ENCODE peak calls at places on chromosomes 7 and 10, in nine cellular contexts. L, V, I, A, R, Q, T, S and X are unnamed samples.

GRCh38 chr7:8078418-8078817 is 109.8 kb downstream of the GLCCI1 start:
- DNase-seq in Q (no peak), L (no peak), A (no peak), V (no peak), R (no peak), I (no peak), T (no peak), S (no peak), X (no peak)

GRCh38 chr10:43060291-43060690 is 16.6 kb upstream of the RET start:
- DNase-seq in R (no peak), L (no peak), S (peak; percentile 78), T (no peak), A (no peak), Q (no peak), I (no peak), V (no peak), X (no peak)

GRCh38 chr10:8230887-8231286 is 176.4 kb downstream of the GATA3 start:
- DNase-seq in A (no peak), I (no peak), L (no peak), T (no peak), Q (no peak), R (no peak), S (no peak), V (no peak), X (no peak)

GRCh38 chr10:82908751-82909150 is 1033.8 kb downstream of the NRG3 start:
- DNase-seq in A (no peak), I (no peak), R (no peak), L (no peak), Q (no peak), T (no peak), V (no peak), S (no peak), X (no peak)

GRCh38 chr10:23081891-23082290 is 13.5 kb upstream of the MSRB2 start:
- DNase-seq in L (peak; percentile 37), A (no peak), R (no peak), V (no peak), S (no peak), T (no peak), Q (peak; percentile 38), I (peak; percentile 9), X (no peak)

GRCh38 chr10:67772894-67773511 is 65.0 kb downstream of the DNAJC12 start:
- DNase-seq in V (no peak), Q (no peak), I (peak; percentile 55), T (no peak), R (no peak), A (no peak), S (no peak), L (no peak), X (peak; percentile 67)

GRCh38 chr7:96189129-96189815 is 132.6 kb downstream of the SLC25A13 start:
- DNase-seq in S (no peak), L (no peak), A (no peak), T (no peak), V (no peak), Q (no peak), I (no peak), R (no peak), X (no peak)

GRCh38 chr10:12465385-12466136 is 116.2 kb downstream of the CAMK1D start:
- DNase-seq in S (no peak), L (no peak), R (no peak), I (peak; percentile 26), Q (no peak), V (no peak), A (no peak), T (no peak), X (no peak)

GRCh38 chr7:140059288-140060242 is 3.2 kb downstream of the PARP12 start:
- DNase-seq in R (no peak), A (no peak), V (peak; percentile 73), I (peak; percentile 95), Q (peak; percentile 95), L (peak; percentile 94), S (peak; percentile 81), T (peak; percentile 78), X (peak; percentile 87)

GRCh38 chr7:47843291-47843690 is 105.0 kb downstream of the PKD1L1 start:
- DNase-seq in S (no peak), A (no peak), T (no peak), V (no peak), R (no peak), Q (no peak), L (no peak), I (no peak), X (no peak)

GRCh38 chr10:34474060-34474376 is 341.1 kb downstream of the PARD3 start:
- DNase-seq in A (no peak), I (peak; percentile 74), Q (peak; percentile 64), L (peak; percentile 75), R (no peak), V (peak; percentile 12), T (no peak), S (no peak), X (peak; percentile 17)

GRCh38 chr10:116691544-116692126 is 50.7 kb downstream of the HSPA12A start:
- DNase-seq in Q (peak; percentile 7), L (no peak), R (no peak), V (no peak), A (no peak), I (no peak), T (no peak), S (no peak), X (no peak)

GRCh38 chr7:99619571-99620130 is 2.9 kb downstream of the ZSCAN25 start:
- DNase-seq in A (no peak), V (no peak), R (no peak), S (no peak), T (no peak), Q (no peak), I (no peak), L (no peak), X (no peak)

GRCh38 chr10:58531084-58531695 is 18.5 kb downstream of the BICC1 start:
- DNase-seq in L (peak; percentile 87), V (no peak), Q (peak; percentile 86), S (no peak), R (no peak), I (peak; percentile 76), T (peak; percentile 21), A (peak; percentile 68), X (peak; percentile 84)

GRCh38 chr10:29714096-29714874 is 79.5 kb upstream of the SVIL start:
- DNase-seq in R (no peak), V (peak; percentile 42), Q (peak; percentile 88), A (no peak), I (peak; percentile 93), L (peak; percentile 90), T (no peak), S (no peak), X (peak; percentile 86)

GRCh38 chr7:104958278-104958903 is 55.6 kb upstream of the KMT2E start:
- DNase-seq in L (no peak), T (no peak), I (peak; percentile 81), S (no peak), V (no peak), A (peak; percentile 59), R (no peak), Q (no peak), X (no peak)

GRCh38 chr10:90125966-90126600 is 424.7 kb downstream of the KIF20B start:
- DNase-seq in R (no peak), L (peak; percentile 87), T (no peak), Q (peak; percentile 97), S (no peak), I (no peak), A (no peak), V (no peak), X (peak; percentile 60)
- TF ChIP-seq CTCF in R (no peak), L (peak; percentile 21), T (no peak), Q (peak; percentile 24), S (no peak), I (no peak), A (no peak), V (no peak), X (no peak)

GRCh38 chr7:25578991-25579687 is 350.9 kb upstream of the NPVF start:
- DNase-seq in A (no peak), L (no peak), I (no peak), V (no peak), T (no peak), R (no peak), S (no peak), Q (peak; percentile 34), X (no peak)

GRCh38 chr7:25575634-25576033 is 347.3 kb upstream of the NPVF start:
- DNase-seq in I (no peak), L (no peak), Q (no peak), A (no peak), R (no peak), V (no peak), S (no peak), T (no peak), X (no peak)

GRCh38 chr7:25583655-25584054 is 355.4 kb upstream of the NPVF start:
- DNase-seq in L (no peak), R (no peak), V (no peak), T (no peak), S (no peak), I (no peak), Q (no peak), A (no peak), X (no peak)

GRCh38 chr7:25580156-25580555 is 351.9 kb upstream of the NPVF start:
- DNase-seq in V (no peak), S (no peak), Q (no peak), L (no peak), I (no peak), T (no peak), A (no peak), R (no peak), X (no peak)

DNA sequence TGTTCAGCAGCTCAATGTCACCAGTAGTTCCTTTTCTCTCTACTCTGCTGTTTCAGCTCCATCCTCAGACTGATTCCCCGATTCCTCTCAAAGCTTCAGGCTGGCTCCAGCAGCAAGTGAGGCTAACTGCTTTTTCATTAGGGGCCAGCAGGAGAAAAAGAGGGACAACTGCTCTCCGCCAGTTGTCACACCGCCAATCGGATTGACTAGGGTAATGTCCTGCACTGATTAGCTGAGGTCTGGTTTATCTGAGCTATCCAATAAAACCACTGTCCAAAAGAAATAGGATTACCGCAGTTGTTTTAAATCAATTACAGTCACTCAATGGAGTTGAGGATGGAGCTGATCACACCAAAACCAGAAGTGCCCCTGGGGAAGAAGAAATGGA is 351.4 kb upstream of the NPVF start:
- DNase-seq in A (peak; percentile 80), R (no peak), V (no peak), Q (no peak), S (peak; percentile 49), T (no peak), L (no peak), I (no peak), X (no peak)
- TF ChIP-seq CTCF in A (no peak), R (no peak), V (no peak), Q (no peak), S (no peak), T (no peak), L (no peak), I (no peak), X (no peak)

GRCh38 chr10:80860719-80861118 is 323.0 kb downstream of the SH2D4B start:
- DNase-seq in I (no peak), R (no peak), A (no peak), Q (no peak), T (no peak), V (no peak), S (no peak), L (no peak), X (no peak)

GRCh38 chr10:80856186-80856585 is 318.5 kb downstream of the SH2D4B start:
- DNase-seq in Q (no peak), R (no peak), A (no peak), I (no peak), L (no peak), T (no peak), V (no peak), S (no peak), X (no peak)

GRCh38 chr10:80855348-80855971 is 317.8 kb downstream of the SH2D4B start:
- DNase-seq in A (peak; percentile 60), R (no peak), I (no peak), V (no peak), T (no peak), L (no peak), S (peak; percentile 50), Q (no peak), X (no peak)
- TF ChIP-seq CTCF in A (peak; percentile 83), R (peak; percentile 28), I (no peak), V (peak; percentile 66), T (no peak), L (no peak), S (no peak), Q (no peak), X (peak; percentile 1)

GRCh38 chr7:55557666-55558188 is 14.6 kb downstream of the VOPP1 start:
- DNase-seq in S (no peak), R (no peak), I (no peak), A (no peak), Q (no peak), L (no peak), V (no peak), T (no peak), X (no peak)
- TF ChIP-seq CTCF in S (no peak), R (no peak), I (no peak), A (no peak), Q (no peak), L (no peak), V (no peak), T (no peak), X (no peak)